ENCODE peak calls at places on chromosome 7, in eight cellular contexts. B is sigmoid colon, R is neural progenitor cell, K is hepatocyte, Q is right lobe of liver, C is thyroid gland, A is left ventricle myocardium inferior, F is body of pancreas. O is an unnamed sample. For H3K4me1, the result is how much of the 10 kb centered on the place peaks cover.

GRCh38 chr7:128794020-128794419 is 2.3 kb downstream of the CCDC136 start:
- DNase-seq in B (no peak), R (no peak), K (no peak), Q (no peak), C (peak), A (no peak), F (no peak), O (no peak)

GRCh38 chr7:23315366-23315765 is 16.2 kb downstream of the MALSU1 start:
- DNase-seq in B (no peak), R (no peak), K (no peak), Q (no peak), C (no peak), A (no peak), F (no peak), O (no peak)

GRCh38 chr7:152076324-152076821 is 50.9 kb downstream of the GALNT11 start:
- DNase-seq in B (no peak), R (peak), K (peak), Q (no peak), C (no peak), A (no peak), F (peak), O (no peak)

GRCh38 chr7:55140221-55140980 is 121.6 kb downstream of the EGFR start:
- DNase-seq in B (peak), R (no peak), K (peak), Q (peak), C (no peak), A (peak), F (peak), O (no peak)

GRCh38 chr7:117666019-117666418 is 186.2 kb downstream of the CFTR start:
- DNase-seq in B (no peak), R (no peak), K (no peak), Q (no peak), C (no peak), A (no peak), F (no peak), O (no peak)

GRCh38 chr7:63043657-63044543 is 954.7 kb upstream of the ZNF722 start:
- DNase-seq in B (no peak), R (no peak), K (no peak), Q (no peak), C (no peak), A (no peak), F (peak), O (no peak)

GRCh38 chr7:25845341-25845923 is 306.6 kb upstream of the NFE2L3 start:
- DNase-seq in B (no peak), R (no peak), K (peak), Q (no peak), C (no peak), A (no peak), F (no peak), O (no peak)

GRCh38 chr7:80309377-80309776 is 174.7 kb downstream of the GNAI1 start:
- DNase-seq in B (no peak), R (no peak), K (no peak), Q (no peak), C (no peak), A (no peak), F (no peak), O (no peak)

GRCh38 chr7:135239263-135239662 is 5.6 kb downstream of the STRA8 start:
- DNase-seq in B (no peak), R (no peak), K (no peak), Q (no peak), C (no peak), A (no peak), F (no peak), O (no peak)

GRCh38 chr7:128335730-128336129 is 8.0 kb downstream of the RBM28 start:
- DNase-seq in B (no peak), R (no peak), K (no peak), Q (no peak), C (no peak), A (no peak), F (no peak), O (no peak)

GRCh38 chr7:95599069-95599468 is 2.8 kb upstream of the PDK4 start:
- DNase-seq in B (no peak), R (no peak), K (no peak), Q (no peak), C (no peak), A (no peak), F (no peak), O (no peak)

GRCh38 chr7:32298403-32299132 is 191.6 kb downstream of the LSM5 start:
- DNase-seq in B (no peak), R (peak), K (peak), Q (no peak), C (peak), A (peak), F (peak), O (no peak)

GRCh38 chr7:14229047-14229446 is 239.6 kb upstream of the ETV1 start:
- DNase-seq in B (no peak), R (no peak), K (no peak), Q (no peak), C (no peak), A (no peak), F (no peak), O (no peak)

GRCh38 chr7:16636533-16637173 is 8.9 kb downstream of the ANKMY2 start:
- DNase-seq in B (no peak), R (no peak), K (no peak), Q (no peak), C (no peak), A (no peak), F (no peak), O (no peak)

GRCh38 chr7:142711722-142712616 is 37.3 kb upstream of the PRSS1 start:
- DNase-seq in B (no peak), R (peak), K (peak), Q (no peak), C (peak), A (no peak), F (peak), O (peak)

GRCh38 chr7:3552499-3552898 is 251.4 kb downstream of the SDK1 start:
- DNase-seq in B (no peak), R (no peak), K (no peak), Q (no peak), C (no peak), A (no peak), F (no peak), O (no peak)

GRCh38 chr7:141588912-141589311 is 37.7 kb downstream of the AGK start:
- DNase-seq in B (no peak), R (no peak), K (no peak), Q (no peak), C (no peak), A (no peak), F (no peak), O (no peak)

GRCh38 chr7:108178393-108178792 is 48.2 kb upstream of the LAMB4 start:
- DNase-seq in B (no peak), R (no peak), K (no peak), Q (no peak), C (peak), A (no peak), F (peak), O (no peak)

GRCh38 chr7:155227004-155227787 is 70.5 kb upstream of the INSIG1 start:
- DNase-seq in B (peak), R (no peak), K (no peak), Q (peak), C (no peak), A (no peak), F (no peak), O (no peak)

GRCh38 chr7:155225095-155225494 is 72.6 kb upstream of the INSIG1 start:
- DNase-seq in B (no peak), R (no peak), K (no peak), Q (peak), C (no peak), A (no peak), F (no peak), O (no peak)

GRCh38 chr7:155226261-155227003 is 71.2 kb upstream of the INSIG1 start:
- DNase-seq in B (peak), R (no peak), K (no peak), Q (peak), C (no peak), A (no peak), F (peak), O (no peak)

GRCh38 chr7:155224116-155224811 is 73.4 kb upstream of the INSIG1 start:
- DNase-seq in B (no peak), R (no peak), K (no peak), Q (no peak), C (no peak), A (no peak), F (no peak), O (no peak)

GRCh38 chr7:155225516-155225915 is 72.2 kb upstream of the INSIG1 start:
- DNase-seq in B (peak), R (no peak), K (no peak), Q (peak), C (no peak), A (no peak), F (no peak), O (no peak)
- H3K4me1 ChIP-seq in B (under half), R (under half), K (under half), Q (under half), C (under half), A (under half), F (half or more), O (under half)

GRCh38 chr7:84536256-84536870 is 341.8 kb upstream of the SEMA3A start:
- DNase-seq in B (no peak), R (no peak), K (no peak), Q (no peak), C (no peak), A (no peak), F (no peak), O (no peak)
- H3K4me1 ChIP-seq in B (under half), R (under half), K (under half), Q (under half), C (under half), A (under half), F (under half), O (under half)

GRCh38 chr7:150325901-150326300 is 2.6 kb upstream of the ACTR3C start:
- DNase-seq in B (no peak), R (no peak), K (no peak), Q (no peak), C (no peak), A (no peak), F (no peak), O (no peak)

GRCh38 chr7:150324366-150324961 is 1.1 kb upstream of the ACTR3C start:
- DNase-seq in B (no peak), R (no peak), K (peak), Q (no peak), C (no peak), A (no peak), F (peak), O (no peak)

GRCh38 chr7:150326657-150327268 is 3.4 kb upstream of the ACTR3C start:
- DNase-seq in B (no peak), R (no peak), K (no peak), Q (no peak), C (no peak), A (no peak), F (no peak), O (no peak)

GRCh38 chr7:150323682-150324365 is 479 bp upstream of the ACTR3C start:
- DNase-seq in B (no peak), R (no peak), K (no peak), Q (no peak), C (no peak), A (no peak), F (no peak), O (no peak)

GRCh38 chr7:150325110-150325611 is 1.8 kb upstream of the ACTR3C start:
- DNase-seq in B (no peak), R (no peak), K (no peak), Q (no peak), C (no peak), A (no peak), F (no peak), O (no peak)
- H3K4me1 ChIP-seq in B (under half), R (under half), K (under half), Q (under half), C (under half), A (under half), F (under half), O (under half)

DNA sequence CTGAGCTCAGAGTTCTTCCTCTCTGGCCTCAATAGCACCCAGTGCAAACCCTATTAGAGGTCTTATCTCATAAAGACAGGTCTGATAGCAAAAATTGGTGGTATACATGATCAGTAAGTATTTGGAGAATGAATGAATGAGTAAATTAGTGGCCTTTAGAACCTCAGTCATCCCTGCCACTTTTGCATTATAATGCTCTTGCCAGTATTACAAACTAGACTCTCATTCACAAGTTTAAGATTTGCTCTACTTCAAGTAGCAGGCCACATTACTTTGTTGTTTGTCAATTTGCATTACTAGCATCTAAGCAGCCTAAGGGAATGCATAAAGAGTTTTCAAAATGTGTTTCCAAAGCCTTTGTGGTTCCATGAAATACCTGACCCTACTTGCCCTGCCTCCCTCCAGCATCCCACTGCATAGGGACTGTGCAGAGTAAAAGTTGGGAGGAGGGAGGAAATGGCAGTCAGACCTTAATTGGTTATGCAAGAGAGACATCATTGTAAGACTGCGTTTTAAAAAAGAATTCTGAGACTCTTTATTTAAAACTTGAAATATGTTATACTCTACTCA is 21.3 kb downstream of the TSPAN12 start:
- DNase-seq in B (no peak), R (no peak), K (no peak), Q (no peak), C (no peak), A (no peak), F (no peak), O (no peak)
- H3K4me1 ChIP-seq in B (under half), R (under half), K (under half), Q (under half), C (under half), A (under half), F (under half), O (under half)

DNA sequence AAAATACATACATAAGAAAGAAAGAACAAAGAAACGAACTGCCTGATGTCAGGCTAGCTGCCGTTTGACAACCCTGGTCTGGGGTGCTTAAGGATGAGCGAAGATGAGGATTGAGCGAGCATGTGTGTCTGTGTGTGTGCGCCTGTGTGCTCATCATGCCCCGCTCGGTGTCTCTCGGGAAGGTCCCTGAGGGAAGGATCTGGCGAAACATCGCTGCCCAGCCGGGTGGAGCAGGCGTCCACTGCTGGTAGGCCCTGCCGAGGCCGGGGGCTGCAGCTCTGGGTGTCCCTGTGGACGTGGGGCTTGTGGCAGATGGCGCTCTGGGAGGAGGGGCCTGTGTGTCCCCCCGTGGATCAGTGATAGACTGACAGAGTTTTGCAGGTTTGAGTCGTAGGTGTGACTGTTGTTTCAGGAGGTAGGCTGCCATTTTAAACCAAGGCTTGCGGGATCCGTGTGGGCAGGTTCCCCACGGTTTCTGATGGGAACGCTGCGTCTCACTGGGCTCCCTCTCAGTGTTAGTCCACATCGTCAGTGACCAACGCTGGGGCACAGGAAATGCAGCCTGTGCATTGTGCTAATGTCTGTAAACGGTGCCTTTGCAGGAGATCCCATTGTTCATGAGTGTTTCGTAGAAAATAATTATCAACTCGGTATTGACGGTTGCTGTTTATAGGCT is 5.9 kb upstream of the SUN1 start:
- DNase-seq in B (peak), R (no peak), K (no peak), Q (peak), C (no peak), A (no peak), F (no peak), O (no peak)
- H3K4me1 ChIP-seq in B (half or more), R (under half), K (under half), Q (under half), C (under half), A (half or more), F (under half), O (under half)